ENCODE peak calls at places on chromosome 2, in five cellular contexts. B, Q, L, J and I are unnamed samples.

GRCh38 chr2:196985524-196986183 is 59.1 kb upstream of the PGAP1 start:
- DNase-seq in B (no peak), Q (no peak), L (no peak), J (no peak), I (no peak)

GRCh38 chr2:202149155-202149762 is 76.2 kb downstream of the KIAA2012 start:
- DNase-seq in B (peak), Q (no peak), L (no peak), J (peak), I (no peak)

GRCh38 chr2:113341191-113341590 is 62.5 kb upstream of the PAX8 start:
- DNase-seq in B (no peak), Q (no peak), L (no peak), J (no peak), I (no peak)

GRCh38 chr2:199356412-199356811 is 101.3 kb downstream of the SATB2 start:
- DNase-seq in B (no peak), Q (no peak), L (no peak), J (peak), I (no peak)

GRCh38 chr2:2699117-2699497 is 368.0 kb upstream of the MYT1L start:
- DNase-seq in B (no peak), Q (no peak), L (no peak), J (no peak), I (no peak)

GRCh38 chr2:206083602-206084467 is 2.1 kb downstream of the INO80D start:
- DNase-seq in B (no peak), Q (no peak), L (no peak), J (no peak), I (peak)

GRCh38 chr2:239341146-239341732 is 59.6 kb downstream of the HDAC4 start:
- DNase-seq in B (no peak), Q (no peak), L (no peak), J (no peak), I (no peak)

GRCh38 chr2:28142403-28142802 is 250.3 kb upstream of the FOSL2 start:
- DNase-seq in B (no peak), Q (no peak), L (no peak), J (no peak), I (peak)

GRCh38 chr2:230879271-230879882 is 14.6 kb downstream of the ITM2C start:
- DNase-seq in B (no peak), Q (no peak), L (no peak), J (no peak), I (no peak)